ENCODE peak calls at places on chromosomes 11 and 22, in nine cellular contexts. One of them, this sample, is unnamed.
A peak's percentile ranks its signal among the peaks of the same experiment; 100 is the strongest.

GRCh38 chr22:38936562-38936961 is 20.8 kb upstream of the APOBEC3A start:
- DNase-seq in hepatocyte: no peak
- DNase-seq in coronary artery: no peak
- DNase-seq in psoas muscle: no peak
- DNase-seq in pancreas: no peak
- DNase-seq in epithelial cell of esophagus: no peak
- DNase-seq in AG09309: no peak
- DNase-seq in PC-9: no peak
- DNase-seq in ascending aorta: no peak
- DNase-seq in this sample: no peak

GRCh38 chr11:111602865-111603632 is 800 bp downstream of the SIK2 start:
- DNase-seq in hepatocyte: peak; percentile 24
- DNase-seq in coronary artery: no peak
- DNase-seq in psoas muscle: peak; percentile 59
- DNase-seq in pancreas: no peak
- DNase-seq in epithelial cell of esophagus: peak; percentile 38
- DNase-seq in AG09309: no peak
- DNase-seq in PC-9: peak; percentile 53
- DNase-seq in ascending aorta: peak; percentile 72
- DNase-seq in this sample: peak; percentile 36

GRCh38 chr22:40567106-40567505 is 69.4 kb downstream of the MRTFA start:
- DNase-seq in hepatocyte: no peak
- DNase-seq in coronary artery: no peak
- DNase-seq in psoas muscle: no peak
- DNase-seq in pancreas: no peak
- DNase-seq in epithelial cell of esophagus: peak; percentile 65
- DNase-seq in AG09309: no peak
- DNase-seq in PC-9: peak; percentile 66
- DNase-seq in ascending aorta: no peak
- DNase-seq in this sample: no peak

GRCh38 chr22:44664149-44664548 is 37.9 kb upstream of the PRR5 start:
- DNase-seq in hepatocyte: peak; percentile 69
- DNase-seq in coronary artery: no peak
- DNase-seq in psoas muscle: peak; percentile 59
- DNase-seq in pancreas: no peak
- DNase-seq in epithelial cell of esophagus: no peak
- DNase-seq in AG09309: no peak
- DNase-seq in PC-9: no peak
- DNase-seq in ascending aorta: peak; percentile 74
- DNase-seq in this sample: peak; percentile 75

GRCh38 chr22:31583861-31584485 is 78.0 kb downstream of the PISD start:
- DNase-seq in hepatocyte: no peak
- DNase-seq in coronary artery: no peak
- DNase-seq in psoas muscle: no peak
- DNase-seq in pancreas: no peak
- DNase-seq in epithelial cell of esophagus: no peak
- DNase-seq in AG09309: no peak
- DNase-seq in PC-9: peak; percentile 71
- DNase-seq in ascending aorta: no peak
- DNase-seq in this sample: no peak

GRCh38 chr22:27801197-27801615 is 350 bp downstream of the MN1 start:
- DNase-seq in hepatocyte: peak; percentile 61
- DNase-seq in coronary artery: no peak
- DNase-seq in psoas muscle: peak; percentile 50
- DNase-seq in pancreas: peak; percentile 81
- DNase-seq in epithelial cell of esophagus: peak; percentile 60
- DNase-seq in AG09309: no peak
- DNase-seq in PC-9: no peak
- DNase-seq in ascending aorta: no peak
- DNase-seq in this sample: no peak

GRCh38 chr11:126350811-126351210 is 4.7 kb upstream of the ST3GAL4 start:
- DNase-seq in hepatocyte: no peak
- DNase-seq in coronary artery: no peak
- DNase-seq in psoas muscle: no peak
- DNase-seq in pancreas: no peak
- DNase-seq in epithelial cell of esophagus: no peak
- DNase-seq in AG09309: no peak
- DNase-seq in PC-9: no peak
- DNase-seq in ascending aorta: no peak
- DNase-seq in this sample: no peak

GRCh38 chr11:110000858-110001257 is 92.3 kb upstream of the ZC3H12C start:
- DNase-seq in hepatocyte: no peak
- DNase-seq in coronary artery: no peak
- DNase-seq in psoas muscle: no peak
- DNase-seq in pancreas: no peak
- DNase-seq in epithelial cell of esophagus: no peak
- DNase-seq in AG09309: no peak
- DNase-seq in PC-9: no peak
- DNase-seq in ascending aorta: no peak
- DNase-seq in this sample: no peak

GRCh38 chr11:74671520-74672196 is 59.6 kb downstream of the CHRDL2 start:
- DNase-seq in hepatocyte: no peak
- DNase-seq in coronary artery: no peak
- DNase-seq in psoas muscle: no peak
- DNase-seq in pancreas: no peak
- DNase-seq in epithelial cell of esophagus: peak; percentile 27
- DNase-seq in AG09309: no peak
- DNase-seq in PC-9: no peak
- DNase-seq in ascending aorta: no peak
- DNase-seq in this sample: no peak

GRCh38 chr11:13135385-13136271 is 126.5 kb downstream of the RASSF10 start:
- DNase-seq in hepatocyte: no peak
- DNase-seq in coronary artery: no peak
- DNase-seq in psoas muscle: no peak
- DNase-seq in pancreas: no peak
- DNase-seq in epithelial cell of esophagus: no peak
- DNase-seq in AG09309: no peak
- DNase-seq in PC-9: no peak
- DNase-seq in ascending aorta: no peak
- DNase-seq in this sample: no peak

GRCh38 chr11:23573430-23573829 is 713.2 kb upstream of the CCDC179 start:
- DNase-seq in hepatocyte: no peak
- DNase-seq in coronary artery: no peak
- DNase-seq in psoas muscle: no peak
- DNase-seq in pancreas: no peak
- DNase-seq in epithelial cell of esophagus: no peak
- DNase-seq in AG09309: no peak
- DNase-seq in PC-9: no peak
- DNase-seq in ascending aorta: no peak
- DNase-seq in this sample: no peak

GRCh38 chr11:100816823-100817222 is 129.7 kb downstream of the ARHGAP42 start:
- DNase-seq in hepatocyte: no peak
- DNase-seq in coronary artery: no peak
- DNase-seq in psoas muscle: no peak
- DNase-seq in pancreas: no peak
- DNase-seq in epithelial cell of esophagus: peak; percentile 63
- DNase-seq in AG09309: no peak
- DNase-seq in PC-9: no peak
- DNase-seq in ascending aorta: no peak
- DNase-seq in this sample: no peak

GRCh38 chr11:76577199-76577920 is 93.2 kb downstream of the LRRC32 start:
- DNase-seq in hepatocyte: peak; percentile 88
- DNase-seq in coronary artery: peak; percentile 91
- DNase-seq in psoas muscle: no peak
- DNase-seq in pancreas: peak; percentile 48
- DNase-seq in epithelial cell of esophagus: peak; percentile 97
- DNase-seq in AG09309: peak; percentile 18
- DNase-seq in PC-9: peak; percentile 95
- DNase-seq in ascending aorta: peak; percentile 79
- DNase-seq in this sample: no peak

GRCh38 chr11:78654071-78654470 is 79.4 kb upstream of the NARS2 start:
- DNase-seq in hepatocyte: no peak
- DNase-seq in coronary artery: peak; percentile 26
- DNase-seq in psoas muscle: no peak
- DNase-seq in pancreas: no peak
- DNase-seq in epithelial cell of esophagus: no peak
- DNase-seq in AG09309: no peak
- DNase-seq in PC-9: no peak
- DNase-seq in ascending aorta: no peak
- DNase-seq in this sample: no peak

GRCh38 chr22:31337178-31337577 is 9.0 kb downstream of the PATZ1 start:
- DNase-seq in hepatocyte: peak; percentile 65
- DNase-seq in coronary artery: no peak
- DNase-seq in psoas muscle: no peak
- DNase-seq in pancreas: no peak
- DNase-seq in epithelial cell of esophagus: peak; percentile 85
- DNase-seq in AG09309: no peak
- DNase-seq in PC-9: peak; percentile 61
- DNase-seq in ascending aorta: no peak
- DNase-seq in this sample: no peak

GRCh38 chr11:20134991-20135736 is 25.1 kb downstream of the DBX1 start:
- DNase-seq in hepatocyte: no peak
- DNase-seq in coronary artery: no peak
- DNase-seq in psoas muscle: no peak
- DNase-seq in pancreas: no peak
- DNase-seq in epithelial cell of esophagus: no peak
- DNase-seq in AG09309: no peak
- DNase-seq in PC-9: no peak
- DNase-seq in ascending aorta: no peak
- DNase-seq in this sample: no peak

GRCh38 chr11:64765291-64765803 is 5.6 kb upstream of the PYGM start:
- DNase-seq in hepatocyte: no peak
- DNase-seq in coronary artery: no peak
- DNase-seq in psoas muscle: peak; percentile 44
- DNase-seq in pancreas: no peak
- DNase-seq in epithelial cell of esophagus: no peak
- DNase-seq in AG09309: no peak
- DNase-seq in PC-9: no peak
- DNase-seq in ascending aorta: peak; percentile 62
- DNase-seq in this sample: no peak
- TF ChIP-seq CTCF in hepatocyte: peak; percentile 12
- TF ChIP-seq CTCF in coronary artery: no peak
- TF ChIP-seq CTCF in psoas muscle: peak; percentile 31
- TF ChIP-seq CTCF in pancreas: no peak
- TF ChIP-seq CTCF in epithelial cell of esophagus: peak; percentile 33
- TF ChIP-seq CTCF in AG09309: no peak
- TF ChIP-seq CTCF in PC-9: peak; percentile 32
- TF ChIP-seq CTCF in ascending aorta: no peak
- TF ChIP-seq CTCF in this sample: no peak

GRCh38 chr11:127492025-127492424 is 491.5 kb upstream of the KIRREL3 start:
- DNase-seq in hepatocyte: no peak
- DNase-seq in coronary artery: no peak
- DNase-seq in psoas muscle: no peak
- DNase-seq in pancreas: no peak
- DNase-seq in epithelial cell of esophagus: no peak
- DNase-seq in AG09309: no peak
- DNase-seq in PC-9: no peak
- DNase-seq in ascending aorta: no peak
- DNase-seq in this sample: no peak

GRCh38 chr11:127496165-127496564 is 495.6 kb upstream of the KIRREL3 start:
- DNase-seq in hepatocyte: no peak
- DNase-seq in coronary artery: no peak
- DNase-seq in psoas muscle: no peak
- DNase-seq in pancreas: no peak
- DNase-seq in epithelial cell of esophagus: no peak
- DNase-seq in AG09309: no peak
- DNase-seq in PC-9: no peak
- DNase-seq in ascending aorta: no peak
- DNase-seq in this sample: no peak

GRCh38 chr11:127491589-127491988 is 491.0 kb upstream of the KIRREL3 start:
- DNase-seq in hepatocyte: no peak
- DNase-seq in coronary artery: no peak
- DNase-seq in psoas muscle: no peak
- DNase-seq in pancreas: no peak
- DNase-seq in epithelial cell of esophagus: no peak
- DNase-seq in AG09309: no peak
- DNase-seq in PC-9: no peak
- DNase-seq in ascending aorta: no peak
- DNase-seq in this sample: no peak

GRCh38 chr11:127490896-127491295 is 490.3 kb upstream of the KIRREL3 start:
- DNase-seq in hepatocyte: no peak
- DNase-seq in coronary artery: no peak
- DNase-seq in psoas muscle: no peak
- DNase-seq in pancreas: no peak
- DNase-seq in epithelial cell of esophagus: no peak
- DNase-seq in AG09309: no peak
- DNase-seq in PC-9: no peak
- DNase-seq in ascending aorta: no peak
- DNase-seq in this sample: no peak

GRCh38 chr11:127493330-127493729 is 492.8 kb upstream of the KIRREL3 start:
- DNase-seq in hepatocyte: peak; percentile 23
- DNase-seq in coronary artery: no peak
- DNase-seq in psoas muscle: no peak
- DNase-seq in pancreas: no peak
- DNase-seq in epithelial cell of esophagus: peak; percentile 22
- DNase-seq in AG09309: no peak
- DNase-seq in PC-9: no peak
- DNase-seq in ascending aorta: no peak
- DNase-seq in this sample: no peak
- TF ChIP-seq CTCF in hepatocyte: peak; percentile 45
- TF ChIP-seq CTCF in coronary artery: no peak
- TF ChIP-seq CTCF in psoas muscle: no peak
- TF ChIP-seq CTCF in pancreas: no peak
- TF ChIP-seq CTCF in epithelial cell of esophagus: peak; percentile 45
- TF ChIP-seq CTCF in AG09309: peak; percentile 17
- TF ChIP-seq CTCF in PC-9: peak; percentile 56
- TF ChIP-seq CTCF in ascending aorta: no peak
- TF ChIP-seq CTCF in this sample: no peak

GRCh38 chr11:14249121-14249963 is 109.6 kb downstream of the RRAS2 start:
- DNase-seq in hepatocyte: peak; percentile 82
- DNase-seq in coronary artery: no peak
- DNase-seq in psoas muscle: peak; percentile 56
- DNase-seq in pancreas: no peak
- DNase-seq in epithelial cell of esophagus: peak; percentile 55
- DNase-seq in AG09309: peak; percentile 4
- DNase-seq in PC-9: no peak
- DNase-seq in ascending aorta: peak; percentile 73
- DNase-seq in this sample: peak; percentile 51
- TF ChIP-seq CTCF in hepatocyte: peak; percentile 92
- TF ChIP-seq CTCF in coronary artery: peak; percentile 84
- TF ChIP-seq CTCF in psoas muscle: peak; percentile 81
- TF ChIP-seq CTCF in pancreas: peak; percentile 64
- TF ChIP-seq CTCF in epithelial cell of esophagus: peak; percentile 86
- TF ChIP-seq CTCF in AG09309: peak; percentile 87
- TF ChIP-seq CTCF in PC-9: peak; percentile 90
- TF ChIP-seq CTCF in ascending aorta: peak; percentile 71
- TF ChIP-seq CTCF in this sample: peak; percentile 92

DNA sequence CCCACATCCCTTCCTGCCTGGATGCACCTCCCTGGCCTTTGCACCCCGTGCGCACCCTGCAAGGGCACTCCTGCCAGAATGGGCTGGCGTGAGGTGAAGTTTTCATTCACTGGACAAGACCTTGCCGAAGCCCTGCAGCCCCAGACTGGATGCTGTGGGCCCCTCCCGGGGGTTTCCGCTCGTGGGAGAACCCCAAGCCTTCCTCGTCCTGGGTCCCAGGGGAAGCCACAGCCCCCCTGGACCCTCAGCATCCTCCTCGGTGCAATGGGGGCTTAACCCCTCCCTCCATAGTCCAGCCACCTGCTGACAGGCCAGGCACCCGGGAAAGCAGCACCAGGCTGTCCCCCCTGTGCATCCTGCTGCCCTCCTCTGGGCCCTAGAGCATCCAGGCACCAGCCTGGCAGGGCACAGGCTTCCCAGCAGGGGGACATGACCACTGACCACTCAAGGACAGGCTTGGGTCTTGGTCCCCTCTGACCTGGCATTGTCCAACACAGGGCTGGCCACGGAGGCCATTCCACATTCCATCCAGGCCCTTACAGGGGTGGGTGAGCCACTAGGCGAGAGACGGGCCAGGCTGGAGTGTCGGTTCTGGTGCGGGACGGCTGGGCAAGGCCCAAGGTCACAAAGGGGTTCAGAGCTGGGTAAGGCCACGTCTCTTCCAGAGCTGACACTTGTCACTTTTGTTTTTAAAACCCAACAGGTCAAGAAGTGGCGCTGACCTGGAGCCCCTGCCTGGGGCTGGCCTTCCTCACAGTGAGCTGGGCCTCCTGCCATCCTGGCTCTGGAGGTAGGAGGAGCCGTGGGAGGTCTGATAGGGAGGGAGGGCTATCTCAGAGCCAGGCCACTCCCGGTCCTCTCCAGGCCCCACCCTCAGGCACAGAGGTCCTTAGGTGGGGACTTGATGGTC is 41.5 kb upstream of the PPARA start:
- DNase-seq in hepatocyte: peak; percentile 56
- DNase-seq in coronary artery: no peak
- DNase-seq in psoas muscle: no peak
- DNase-seq in pancreas: peak; percentile 90
- DNase-seq in epithelial cell of esophagus: peak; percentile 55
- DNase-seq in AG09309: no peak
- DNase-seq in PC-9: no peak
- DNase-seq in ascending aorta: no peak
- DNase-seq in this sample: no peak
- TF ChIP-seq CTCF in hepatocyte: no peak
- TF ChIP-seq CTCF in coronary artery: no peak
- TF ChIP-seq CTCF in psoas muscle: no peak
- TF ChIP-seq CTCF in pancreas: no peak
- TF ChIP-seq CTCF in epithelial cell of esophagus: no peak
- TF ChIP-seq CTCF in AG09309: peak; percentile 22
- TF ChIP-seq CTCF in PC-9: no peak
- TF ChIP-seq CTCF in ascending aorta: no peak
- TF ChIP-seq CTCF in this sample: no peak